ENCODE peak calls at places on chromosome 5, in eight cellular contexts. U, H, O, Y, A, L, I and Z are unnamed samples. For H3K4me1, the result is how much of the 10 kb centered on the place peaks cover.

GRCh38 chr5:123180178-123180577 is 91.1 kb downstream of the PRDM6 start:
- DNase-seq in U (peak), H (peak), O (no peak), Y (peak), A (no peak), L (no peak), I (no peak), Z (peak)

GRCh38 chr5:105702323-105702722 is 1968.4 kb downstream of the EFNA5 start:
- DNase-seq in U (no peak), H (no peak), O (no peak), Y (no peak), A (no peak), L (no peak), I (no peak), Z (no peak)

GRCh38 chr5:128635379-128635778 is 97.3 kb upstream of the FBN2 start:
- DNase-seq in U (no peak), H (no peak), O (no peak), Y (no peak), A (no peak), L (no peak), I (no peak), Z (no peak)

GRCh38 chr5:108214857-108215256 is 167.0 kb downstream of the FBXL17 start:
- DNase-seq in U (no peak), H (no peak), O (no peak), Y (no peak), A (no peak), L (no peak), I (no peak), Z (no peak)

GRCh38 chr5:172858511-172858989 is 24.5 kb downstream of the ERGIC1 start:
- DNase-seq in U (peak), H (no peak), O (peak), Y (no peak), A (no peak), L (no peak), I (peak), Z (no peak)

GRCh38 chr5:156779436-156779835 is 70.7 kb upstream of the PPP1R2B start:
- DNase-seq in U (no peak), H (no peak), O (no peak), Y (no peak), A (no peak), L (no peak), I (no peak), Z (no peak)

GRCh38 chr5:75050415-75050814 is 1.9 kb downstream of the GCNT4 start:
- DNase-seq in U (no peak), H (no peak), O (peak), Y (no peak), A (no peak), L (no peak), I (no peak), Z (no peak)

GRCh38 chr5:149271717-149272558 is at the start of gene AFAP1L1:
- DNase-seq in U (peak), H (peak), O (peak), Y (peak), A (no peak), L (peak), I (peak), Z (peak)

GRCh38 chr5:35046754-35047153 is 995 bp downstream of the AGXT2 start:
- DNase-seq in U (no peak), H (no peak), O (no peak), Y (no peak), A (no peak), L (peak), I (no peak), Z (no peak)

GRCh38 chr5:2381070-2381469 is 370.4 kb downstream of the IRX2 start:
- DNase-seq in U (no peak), H (no peak), O (no peak), Y (no peak), A (no peak), L (no peak), I (no peak), Z (no peak)

GRCh38 chr5:39394946-39395345 is 29.8 kb downstream of the DAB2 start:
- DNase-seq in U (no peak), H (no peak), O (no peak), Y (no peak), A (no peak), L (peak), I (no peak), Z (no peak)

GRCh38 chr5:6676702-6677101 is 36.5 kb upstream of the TENT4A start:
- DNase-seq in U (no peak), H (no peak), O (no peak), Y (no peak), A (no peak), L (peak), I (no peak), Z (no peak)

GRCh38 chr5:103330875-103331274 is 72.3 kb downstream of the MACIR start:
- DNase-seq in U (no peak), H (no peak), O (no peak), Y (no peak), A (no peak), L (no peak), I (no peak), Z (no peak)

GRCh38 chr5:55180016-55180415 is 7.0 kb upstream of the CDC20B start:
- DNase-seq in U (no peak), H (no peak), O (no peak), Y (no peak), A (no peak), L (no peak), I (no peak), Z (no peak)

GRCh38 chr5:55223219-55223987 is 3.7 kb downstream of the MCIDAS start:
- DNase-seq in U (peak), H (no peak), O (no peak), Y (no peak), A (no peak), L (no peak), I (no peak), Z (no peak)

DNA sequence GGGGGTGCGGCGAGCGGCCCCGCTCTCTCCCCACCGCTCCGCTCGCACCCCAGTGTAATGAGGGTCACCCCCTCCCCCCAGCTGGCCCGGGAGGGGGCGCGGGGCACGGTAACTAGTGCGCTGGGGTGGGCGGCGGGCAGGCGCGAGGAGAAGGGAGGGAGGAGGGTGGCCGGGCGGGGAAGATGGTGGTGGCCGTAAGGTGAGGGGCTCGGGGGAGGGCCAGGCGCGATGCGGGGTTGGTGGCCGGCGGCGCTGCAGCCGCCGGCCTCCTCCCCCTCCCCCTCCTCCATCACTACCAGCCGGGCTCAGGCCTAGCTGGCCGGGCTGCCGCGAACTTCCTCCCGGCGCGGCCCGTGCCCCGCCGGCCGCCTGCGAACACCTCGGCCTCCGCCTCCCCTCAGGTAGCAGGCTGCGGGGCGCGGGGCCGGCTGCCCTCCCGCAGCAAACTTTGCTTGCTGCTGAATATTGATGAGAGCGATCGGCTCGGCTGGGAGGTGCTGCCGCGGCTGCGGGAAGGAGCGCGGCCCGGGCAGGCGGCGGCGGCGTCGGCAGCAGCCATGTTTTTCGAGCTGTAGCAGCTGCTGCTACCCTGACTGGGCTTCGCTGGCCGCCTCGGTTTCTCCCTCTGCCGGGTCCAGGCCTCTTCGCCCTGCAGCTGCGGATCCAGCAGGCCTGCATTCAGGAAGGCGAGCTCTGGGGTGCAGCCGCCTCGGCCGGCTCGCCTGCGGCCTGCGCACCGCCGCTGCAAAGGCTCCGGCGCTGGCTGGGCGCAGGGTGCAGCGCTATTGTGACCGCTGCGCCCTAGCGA is 476 bp downstream of the NSD1 start:
- DNase-seq in U (peak), H (peak), O (peak), Y (peak), A (no peak), L (peak), I (peak), Z (peak)
- TF ChIP-seq POLR2A in U (peak), H (no peak), O (peak), Y (peak), A (peak), L (no peak), I (peak), Z (no peak)

GRCh38 chr5:119304439-119304838 is 51.4 kb upstream of the TNFAIP8 start:
- DNase-seq in U (no peak), H (no peak), O (no peak), Y (no peak), A (no peak), L (peak), I (no peak), Z (no peak)

GRCh38 chr5:119302449-119302848 is 53.4 kb upstream of the TNFAIP8 start:
- DNase-seq in U (no peak), H (no peak), O (no peak), Y (no peak), A (no peak), L (no peak), I (no peak), Z (no peak)

GRCh38 chr5:119301210-119301609 is 54.6 kb upstream of the TNFAIP8 start:
- DNase-seq in U (no peak), H (no peak), O (no peak), Y (no peak), A (no peak), L (no peak), I (no peak), Z (no peak)

GRCh38 chr5:119301947-119302346 is 53.9 kb upstream of the TNFAIP8 start:
- DNase-seq in U (no peak), H (no peak), O (peak), Y (no peak), A (no peak), L (peak), I (no peak), Z (no peak)

GRCh38 chr5:119302916-119303897 is 52.6 kb upstream of the TNFAIP8 start:
- DNase-seq in U (no peak), H (no peak), O (peak), Y (no peak), A (no peak), L (peak), I (no peak), Z (no peak)
- H3K4me1 ChIP-seq in U (under half), H (under half), O (half or more), Y (under half), A (under half), L (under half), I (under half), Z (under half)

DNA sequence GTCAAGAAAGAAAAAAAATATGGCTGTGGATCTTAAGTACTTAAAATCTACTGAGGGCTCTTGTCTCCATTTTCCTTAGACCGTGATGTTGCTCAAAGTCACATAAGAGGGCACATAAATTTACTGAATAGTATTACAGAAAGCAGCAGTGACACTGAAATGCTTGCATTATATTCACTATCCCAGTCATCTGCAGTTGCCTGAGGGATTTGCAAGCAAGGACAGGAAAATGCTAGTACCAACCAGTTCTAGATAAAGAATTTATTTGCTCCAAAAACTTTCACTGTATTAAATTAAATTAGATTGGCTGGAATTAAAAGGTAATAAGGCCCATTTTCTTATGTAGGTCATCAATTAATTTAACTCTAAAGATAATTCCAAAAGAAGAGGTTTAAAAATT is 106.5 kb upstream of the CCDC152 start:
- DNase-seq in U (no peak), H (no peak), O (no peak), Y (no peak), A (no peak), L (no peak), I (no peak), Z (no peak)
- TF ChIP-seq POLR2A in U (no peak), H (no peak), O (no peak), Y (no peak), A (no peak), L (no peak), I (no peak), Z (no peak)

GRCh38 chr5:150516011-150516410 is 8.1 kb downstream of the NDST1 start:
- DNase-seq in U (no peak), H (no peak), O (peak), Y (no peak), A (no peak), L (peak), I (no peak), Z (no peak)

GRCh38 chr5:150519560-150519945 is 11.6 kb downstream of the NDST1 start:
- DNase-seq in U (no peak), H (no peak), O (no peak), Y (no peak), A (no peak), L (no peak), I (no peak), Z (no peak)

GRCh38 chr5:150515446-150515845 is 7.5 kb downstream of the NDST1 start:
- DNase-seq in U (no peak), H (peak), O (peak), Y (peak), A (no peak), L (peak), I (no peak), Z (no peak)

GRCh38 chr5:150519978-150520377 is 12.0 kb downstream of the NDST1 start:
- DNase-seq in U (no peak), H (no peak), O (no peak), Y (no peak), A (no peak), L (no peak), I (no peak), Z (peak)

GRCh38 chr5:150517272-150518152 is 9.6 kb downstream of the NDST1 start:
- DNase-seq in U (peak), H (no peak), O (peak), Y (no peak), A (no peak), L (peak), I (peak), Z (no peak)
- H3K4me1 ChIP-seq in U (under half), H (half or more), O (half or more), Y (half or more), A (under half), L (under half), I (under half), Z (half or more)

DNA sequence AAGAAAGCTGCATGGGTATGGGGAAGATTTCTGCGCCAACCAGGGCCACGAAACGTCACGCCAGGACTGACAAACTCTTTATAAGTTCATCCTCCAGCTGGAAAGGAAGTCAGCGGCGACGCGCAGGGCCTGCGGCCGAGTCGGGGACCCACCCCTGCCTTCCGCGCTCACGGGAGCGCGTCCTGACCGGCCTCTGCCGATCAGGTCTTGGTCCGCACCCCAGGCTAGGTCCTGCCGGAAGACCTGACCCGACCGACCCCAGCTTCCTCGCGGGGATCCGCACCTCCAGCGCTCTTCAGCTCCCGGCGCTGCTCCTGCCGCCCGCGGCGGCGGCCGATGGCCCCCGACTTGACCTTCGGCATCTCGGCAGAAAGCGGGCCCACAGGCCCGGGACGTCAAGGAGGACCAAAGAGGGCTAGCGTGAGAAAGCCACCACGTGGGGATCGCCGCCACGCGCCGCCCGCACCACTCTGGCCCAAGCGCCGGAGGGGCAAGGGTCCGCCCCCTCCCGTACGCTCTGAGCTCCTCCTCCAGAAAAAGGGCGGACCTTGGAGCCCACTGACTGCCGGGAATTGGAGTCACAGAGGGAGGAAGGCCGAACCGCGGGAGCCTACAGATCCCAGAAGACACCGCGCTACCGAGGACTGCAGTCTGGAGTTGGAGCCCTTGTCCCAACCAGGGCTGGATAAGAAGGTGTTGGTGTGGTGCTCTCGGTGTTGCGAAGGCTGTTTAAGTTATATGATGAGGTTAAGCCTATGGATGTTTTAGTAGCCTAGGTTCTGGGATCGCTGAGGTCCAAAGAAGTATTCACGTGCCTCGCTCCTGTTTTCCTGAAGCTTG is at the start of gene DIMT1:
- DNase-seq in U (peak), H (peak), O (peak), Y (peak), A (peak), L (peak), I (peak), Z (peak)
- TF ChIP-seq POLR2A in U (peak), H (peak), O (peak), Y (peak), A (peak), L (peak), I (peak), Z (peak)

DNA sequence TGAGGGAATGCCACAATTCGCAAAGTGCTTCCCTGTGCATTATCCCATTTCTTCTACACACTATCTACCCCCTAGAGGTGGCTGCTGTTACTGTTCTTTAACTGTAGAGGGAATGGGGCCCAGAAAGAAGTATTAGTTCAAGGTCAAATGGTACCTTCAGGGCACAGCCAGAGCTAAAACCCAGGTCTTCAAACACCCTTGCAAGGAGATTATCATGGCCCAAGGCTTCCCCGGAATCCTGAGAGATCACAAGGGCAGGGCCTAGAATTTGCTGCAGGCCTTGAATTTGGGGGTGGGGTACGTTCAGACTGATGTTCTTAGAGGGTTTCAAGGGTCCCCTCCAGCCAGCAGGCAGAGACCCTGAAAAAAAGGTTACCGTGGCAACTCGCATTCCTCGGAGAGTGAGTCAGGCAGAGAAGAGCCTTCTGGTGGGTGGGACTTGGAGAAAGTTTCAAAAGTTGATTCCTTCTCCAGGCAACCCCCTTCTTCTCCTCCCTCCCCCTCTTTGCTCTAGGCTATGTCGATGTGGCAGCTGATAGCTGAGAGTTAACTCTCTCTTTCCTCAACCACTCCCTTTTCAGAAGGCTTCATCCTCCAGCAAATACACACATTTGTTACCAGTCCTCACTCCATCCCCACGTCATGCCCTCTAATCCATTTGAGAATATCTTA is 1.9 kb downstream of the SPARC start:
- DNase-seq in U (no peak), H (peak), O (peak), Y (peak), A (no peak), L (peak), I (peak), Z (peak)
- H3K4me1 ChIP-seq in U (under half), H (half or more), O (under half), Y (half or more), A (under half), L (under half), I (under half), Z (under half)

DNA sequence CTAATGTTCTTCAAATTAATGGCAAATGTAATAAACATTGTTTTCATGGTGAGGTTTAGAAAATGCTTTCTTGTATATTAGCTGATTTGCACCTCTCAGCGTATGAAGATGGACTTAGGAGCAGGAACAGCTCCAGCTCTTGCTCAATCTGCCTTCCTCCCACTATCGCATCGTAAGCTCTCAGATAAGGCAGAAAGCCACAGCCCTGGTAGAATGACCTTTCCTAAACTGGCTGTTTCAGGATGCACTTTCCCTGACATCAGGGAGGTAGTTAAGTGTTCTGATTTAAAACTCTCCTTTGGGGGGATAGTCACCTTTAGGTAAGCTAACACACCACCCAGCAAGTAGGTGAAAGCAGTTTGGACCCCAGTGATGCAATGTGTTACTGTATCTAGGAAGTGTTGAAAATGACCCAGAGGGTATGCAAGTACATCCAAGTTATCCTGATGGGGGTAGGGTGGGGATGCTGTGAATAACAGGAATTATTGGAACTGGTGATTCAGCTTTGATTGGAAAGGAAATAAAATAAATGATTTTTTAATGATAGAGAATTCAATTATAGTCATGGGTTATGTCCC is 72.3 kb downstream of the LMNB1 start:
- DNase-seq in U (no peak), H (no peak), O (no peak), Y (no peak), A (no peak), L (peak), I (no peak), Z (no peak)
- TF ChIP-seq POLR2A in U (no peak), H (no peak), O (no peak), Y (no peak), A (no peak), L (no peak), I (no peak), Z (no peak)

GRCh38 chr5:139150359-139150999 is 47.7 kb downstream of the SIL1 start:
- DNase-seq in U (no peak), H (no peak), O (no peak), Y (no peak), A (no peak), L (no peak), I (no peak), Z (no peak)
- H3K4me1 ChIP-seq in U (under half), H (under half), O (under half), Y (under half), A (under half), L (under half), I (under half), Z (under half)